ENCODE peak calls at places on chromosome 6, in four cellular contexts. I is stomach, J is Panc1, X is transverse colon. R is an unnamed sample.

GRCh38 chr6:1404066-1404712 is 14.8 kb downstream of the FOXF2 start:
- DNase-seq in X (no peak), I (peak; percentile 17), J (no peak), R (peak; percentile 66)

GRCh38 chr6:36116066-36116465 is 14.2 kb upstream of the MAPK13 start:
- DNase-seq in J (no peak), X (no peak), I (no peak), R (no peak)

GRCh38 chr6:155528982-155529453 is 73.4 kb upstream of the NOX3 start:
- DNase-seq in X (no peak), I (no peak), J (no peak), R (no peak)

GRCh38 chr6:95576621-95577316 is 566 bp upstream of the MANEA start:
- DNase-seq in J (no peak), I (no peak), X (no peak), R (no peak)

GRCh38 chr6:28269492-28269891 is 2.5 kb downstream of the ZSCAN26 start:
- DNase-seq in X (no peak), J (peak; percentile 56), I (no peak), R (no peak)

GRCh38 chr6:105909084-105909483 is 177.1 kb upstream of the PRDM1 start:
- DNase-seq in J (no peak), X (no peak), I (no peak), R (no peak)

GRCh38 chr6:75101896-75102680 is 103.8 kb downstream of the COL12A1 start:
- DNase-seq in X (no peak), I (no peak), J (no peak), R (no peak)

GRCh38 chr6:125189494-125189893 is 35.9 kb downstream of the TPD52L1 start:
- DNase-seq in J (no peak), I (peak; percentile 38), X (no peak), R (no peak)

GRCh38 chr6:167047554-167047953 is 48.4 kb downstream of the CEP43 start:
- DNase-seq in I (peak; percentile 43), X (peak; percentile 39), J (no peak), R (no peak)

GRCh38 chr6:148147431-148147830 is 195.2 kb upstream of the SASH1 start:
- DNase-seq in I (no peak), J (no peak), X (no peak), R (no peak)

GRCh38 chr6:158818580-158819212 is 472 bp downstream of the EZR start:
- DNase-seq in I (peak; percentile 74), J (no peak), X (peak; percentile 73), R (peak; percentile 84)

GRCh38 chr6:33752139-33753015 is 5.7 kb upstream of the IP6K3 start:
- DNase-seq in J (no peak), X (peak; percentile 83), I (peak; percentile 51), R (no peak)

GRCh38 chr6:108737594-108738546 is 110.4 kb upstream of the ARMC2 start:
- DNase-seq in I (peak; percentile 48), X (peak; percentile 57), J (peak; percentile 92), R (peak; percentile 83)

GRCh38 chr6:11248974-11249761 is 16.7 kb upstream of the NEDD9 start:
- DNase-seq in X (no peak), I (no peak), J (no peak), R (no peak)

GRCh38 chr6:52726741-52727535 is 36.3 kb downstream of the GSTA2 start:
- DNase-seq in X (no peak), J (no peak), I (no peak), R (no peak)

GRCh38 chr6:44664716-44665115 is 277.2 kb downstream of the CDC5L start:
- DNase-seq in I (peak; percentile 1), J (no peak), X (no peak), R (no peak)

GRCh38 chr6:145138469-145139185 is 596.7 kb downstream of the EPM2A start:
- DNase-seq in J (no peak), I (no peak), X (no peak), R (no peak)

GRCh38 chr6:32973144-32973854 is 4.9 kb downstream of the BRD2 start:
- DNase-seq in I (peak; percentile 39), J (no peak), X (peak; percentile 41), R (no peak)

GRCh38 chr6:4459032-4459431 is 317.2 kb upstream of the CDYL start:
- DNase-seq in J (no peak), X (no peak), I (no peak), R (no peak)

GRCh38 chr6:82353848-82354247 is 9.8 kb upstream of the TPBG start:
- DNase-seq in X (no peak), I (no peak), J (no peak), R (no peak)

GRCh38 chr6:11163932-11164331 is 52.4 kb upstream of the ERVFRD-1 start:
- DNase-seq in I (no peak), X (no peak), J (no peak), R (no peak)

DNA sequence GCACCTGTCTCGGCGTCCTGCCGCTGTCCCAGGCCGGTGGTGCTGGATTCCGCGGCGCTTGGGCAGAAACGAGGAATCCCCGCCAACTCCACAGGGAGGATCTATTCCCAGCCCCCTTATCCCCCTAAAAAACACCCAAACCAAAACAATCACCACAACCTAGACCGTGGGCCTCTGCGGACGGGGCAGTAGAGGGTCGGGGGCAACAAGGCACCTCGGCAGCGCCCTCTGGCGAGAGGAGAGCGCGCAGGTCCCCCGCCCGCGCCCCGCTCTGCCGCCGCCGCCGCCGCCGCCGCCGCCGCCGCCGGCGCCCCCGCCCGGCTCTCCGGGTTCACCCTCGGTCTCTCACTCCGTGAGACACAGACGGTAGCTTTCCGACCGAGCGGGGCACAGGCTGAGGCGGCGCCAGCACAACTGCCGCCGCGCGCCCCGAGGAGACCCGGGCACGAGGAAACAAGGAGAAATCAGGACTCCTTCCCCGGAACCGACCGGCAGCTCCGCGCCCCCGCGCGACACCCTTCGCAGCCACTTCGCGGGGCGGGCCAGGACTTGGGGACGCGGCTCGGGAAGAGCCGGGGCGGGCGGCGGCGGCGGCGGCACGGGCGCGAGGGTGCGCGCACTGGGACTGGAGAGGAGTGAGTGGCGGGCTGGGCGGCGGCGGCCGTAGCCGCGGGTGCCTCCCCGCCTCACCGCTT is at the start of gene SLC35F1:
- DNase-seq in I (peak; percentile 40), X (no peak), J (no peak), R (no peak)
- TF ChIP-seq CTCF in I (peak; percentile 31), X (peak; percentile 26), J (peak; percentile 72), R (no peak)

DNA sequence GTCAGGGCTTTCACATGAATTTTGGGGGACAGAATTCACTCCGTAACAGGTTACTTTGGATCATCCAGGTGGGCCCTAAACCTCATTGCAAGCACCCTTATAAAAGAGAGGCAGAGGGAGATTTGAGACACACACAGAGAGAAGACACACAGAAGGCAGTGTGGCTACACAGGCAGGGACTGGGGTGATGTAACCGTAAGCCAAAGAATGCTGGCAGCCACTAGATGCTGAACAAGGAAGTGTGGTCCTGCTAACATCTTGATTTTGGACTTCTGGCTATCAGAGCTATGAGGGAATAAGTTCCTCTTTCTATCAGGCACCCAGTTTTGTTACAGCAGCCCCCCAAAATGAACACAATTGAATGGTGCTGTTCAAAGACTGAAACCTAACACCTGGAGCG is 191.3 kb upstream of the MYLIP start:
- DNase-seq in I (no peak), J (no peak), X (no peak), R (no peak)
- TF ChIP-seq POLR2AphosphoS5 in I (no peak), J (no peak), X (no peak), R (no peak)

GRCh38 chr6:101403566-101403965 is 10.1 kb downstream of the GRIK2 start:
- DNase-seq in I (no peak), J (no peak), X (no peak), R (no peak)
- H3K27me3 ChIP-seq in I (peaks cover 8% of the 10 kb centered on the region), J (no peaks in the 10 kb centered on the region), X (peaks cover 61% of the 10 kb centered on the region), R (peaks cover 40% of the 10 kb centered on the region)

DNA sequence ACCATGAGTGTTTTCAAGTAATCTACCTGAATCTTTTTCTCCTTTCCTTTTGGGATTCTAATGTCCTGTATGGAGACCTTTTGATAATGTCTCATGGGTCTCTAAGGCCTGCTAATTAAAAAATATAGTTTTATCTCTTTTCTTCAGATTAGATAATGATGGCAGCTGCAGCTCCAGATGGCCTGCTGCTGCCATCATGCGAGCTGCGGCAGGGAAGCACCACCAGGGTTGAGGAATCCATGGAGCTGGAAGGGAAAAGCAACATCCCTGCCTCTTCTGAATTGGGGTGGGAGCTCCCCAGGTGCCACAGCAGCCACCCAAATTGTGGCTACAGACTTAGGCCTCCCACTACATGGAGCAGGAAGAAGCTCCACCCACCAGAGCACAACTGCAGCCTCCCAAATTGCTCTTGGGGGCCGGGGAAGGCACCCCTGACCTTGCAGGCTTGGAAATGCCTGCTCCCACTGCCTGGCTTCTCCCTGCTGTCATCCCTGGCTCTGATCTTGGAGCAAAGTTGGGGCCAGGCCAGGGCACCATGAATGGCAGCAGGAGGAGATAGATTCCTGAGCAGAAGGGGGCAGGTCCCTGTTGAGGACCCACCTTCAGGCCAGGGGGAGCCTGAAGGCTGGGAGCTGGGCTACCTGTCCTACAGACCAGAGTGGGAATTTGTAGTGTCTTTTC is 189.6 kb upstream of the MAN1A1 start:
- DNase-seq in I (no peak), J (no peak), X (no peak), R (no peak)
- TF ChIP-seq CTCF in I (no peak), J (no peak), X (no peak), R (no peak)

DNA sequence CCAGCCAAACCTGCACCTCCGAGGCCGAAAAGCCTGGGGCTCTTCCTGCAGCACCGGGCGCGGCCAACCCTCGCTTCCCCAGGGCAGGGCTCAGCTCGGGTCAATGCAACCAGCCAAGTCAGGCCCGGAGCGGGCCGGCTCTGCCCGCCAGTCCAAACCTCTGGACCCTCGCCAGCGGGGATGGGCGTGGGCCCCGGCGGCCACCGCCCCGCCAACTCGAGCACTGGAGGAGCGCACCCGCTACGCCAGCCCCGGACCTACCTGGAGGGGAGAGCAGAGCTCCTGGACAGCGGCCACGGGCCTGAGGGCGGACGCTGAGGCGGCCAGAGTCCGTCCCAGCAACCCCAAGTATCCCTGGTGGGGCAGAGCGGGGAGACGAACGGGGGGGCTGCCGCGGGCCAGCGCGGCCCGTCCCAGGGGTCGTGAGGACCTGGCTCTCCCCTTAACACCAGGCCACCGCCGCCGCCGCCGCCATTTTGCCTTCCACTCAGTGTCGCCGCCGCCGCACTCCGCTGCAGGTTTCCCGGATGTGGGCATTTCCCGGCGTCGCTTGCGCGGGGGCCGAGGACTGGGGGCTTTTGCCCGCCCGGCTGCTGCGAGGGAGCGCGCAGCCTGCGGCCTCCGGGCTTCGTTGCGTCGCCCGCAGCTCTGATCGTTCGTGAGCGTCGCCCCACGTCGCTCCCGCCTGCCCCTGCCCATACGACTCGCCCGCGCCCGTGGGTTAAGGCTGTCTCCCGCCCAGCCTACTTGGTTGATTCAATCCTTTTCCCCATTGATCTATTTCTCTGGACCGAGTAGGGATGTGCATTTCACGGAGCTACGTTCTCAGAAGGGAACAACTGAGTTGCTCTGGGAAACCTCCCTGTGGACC is at the start of gene LATS1:
- DNase-seq in J (peak; percentile 12), X (peak; percentile 91), I (peak; percentile 92), R (peak; percentile 96)
- TF ChIP-seq POLR2AphosphoS5 in J (peak; percentile 87), X (peak; percentile 78), I (peak; percentile 79), R (no peak)

DNA sequence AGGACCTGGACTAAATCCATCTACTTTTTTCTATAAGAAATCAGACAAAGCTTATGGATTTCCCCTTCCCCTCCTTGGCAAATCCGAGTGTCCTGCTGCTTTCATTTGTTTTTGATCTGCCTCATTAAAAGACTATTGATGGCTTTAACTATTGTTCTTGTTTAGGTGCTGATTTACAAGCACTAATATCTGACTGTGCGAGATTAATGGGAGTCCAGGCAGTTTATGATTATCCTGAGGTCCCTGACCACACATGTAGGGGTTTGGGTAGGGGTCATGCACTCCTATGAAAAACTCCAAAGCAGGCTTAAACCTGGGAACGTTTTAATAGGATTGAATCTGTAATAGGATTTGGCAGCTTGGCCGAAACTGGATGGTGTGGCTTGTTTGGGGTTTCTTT is 317.5 kb upstream of the POU3F2 start:
- DNase-seq in I (no peak), J (no peak), X (no peak), R (no peak)
- H3K27me3 ChIP-seq in I (no peaks in the 10 kb centered on the region), J (no peaks in the 10 kb centered on the region), X (no peaks in the 10 kb centered on the region), R (no peaks in the 10 kb centered on the region)

R was measured in suprapubic skin.